ENCODE peak calls at places on chromosomes 7 and 10, in four cellular contexts. R is GM12878, S is K562, D is HepG2. H is an unnamed sample.

GRCh38 chr10:22719406-22720042 is 5.1 kb upstream of the PIP4K2A start:
- DNase-seq in D (no peak), R (no peak), S (no peak), H (no peak)

GRCh38 chr10:119370972-119371703 is 163.8 kb downstream of the GRK5 start:
- DNase-seq in S (no peak), D (no peak), R (no peak), H (no peak)

GRCh38 chr7:22147113-22147512 is 201.4 kb upstream of the CDCA7L start:
- DNase-seq in R (no peak), D (no peak), S (no peak), H (no peak)

GRCh38 chr7:151736403-151736909 is 140.5 kb downstream of the PRKAG2 start:
- DNase-seq in S (no peak), R (no peak), D (peak; percentile 16), H (peak; percentile 68)

GRCh38 chr10:132486539-132487121 is 51.0 kb upstream of the INPP5A start:
- DNase-seq in R (no peak), D (no peak), S (no peak), H (peak; percentile 38)

GRCh38 chr10:36778600-36778999 is 346.8 kb upstream of the ANKRD30A start:
- DNase-seq in R (no peak), D (no peak), S (no peak), H (no peak)

GRCh38 chr7:130180571-130180971 is 24.6 kb downstream of the TMEM209 start:
- DNase-seq in R (no peak), D (no peak), S (no peak), H (no peak)

GRCh38 chr10:89090760-89091455 is 100.3 kb downstream of the FAS start:
- DNase-seq in D (no peak), R (no peak), S (no peak), H (no peak)

GRCh38 chr7:156667110-156667436 is 26.5 kb downstream of the RNF32 start:
- DNase-seq in S (no peak), D (peak; percentile 81), R (no peak), H (no peak)

GRCh38 chr7:98291717-98292116 is 10.2 kb downstream of the BRI3 start:
- DNase-seq in D (no peak), S (peak; percentile 50), R (no peak), H (peak; percentile 67)

GRCh38 chr10:17385066-17385465 is 69.3 kb downstream of the ST8SIA6 start:
- DNase-seq in S (no peak), R (no peak), D (no peak), H (no peak)
- TF ChIP-seq REST in S (no peak), R (no peak), D (no peak), H (no peak)

DNA sequence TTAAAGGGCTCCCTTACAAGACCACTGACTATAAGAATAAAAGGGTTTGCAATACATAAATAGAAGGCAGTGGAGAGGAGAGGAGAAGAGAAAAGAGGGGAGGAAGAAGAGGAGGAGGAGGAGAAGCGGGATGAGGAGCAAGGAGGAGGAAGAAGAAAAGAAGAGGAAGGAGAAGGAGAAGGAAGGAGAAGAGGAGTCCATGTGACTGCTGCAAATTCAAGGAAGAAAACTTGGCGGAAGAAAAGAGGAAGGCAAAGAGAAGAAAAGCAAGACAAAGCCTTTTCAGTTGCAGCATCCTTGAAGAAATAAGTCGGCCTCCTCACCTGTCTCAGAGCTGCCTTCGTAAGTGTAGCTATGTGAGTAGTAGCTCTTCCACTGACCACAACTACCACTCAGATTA is 22.6 kb downstream of the ASAH2 start:
- DNase-seq in R (no peak), S (no peak), D (no peak), H (no peak)
- TF ChIP-seq EZH2 in R (no peak), S (no peak), D (no peak), H (no peak)

GRCh38 chr7:116509982-116510579 is 10.5 kb downstream of the CAV2 start:
- DNase-seq in D (no peak), R (no peak), S (no peak), H (no peak)
- TF ChIP-seq JUNB in D (no peak), R (no peak), S (no peak), H (no peak)

DNA sequence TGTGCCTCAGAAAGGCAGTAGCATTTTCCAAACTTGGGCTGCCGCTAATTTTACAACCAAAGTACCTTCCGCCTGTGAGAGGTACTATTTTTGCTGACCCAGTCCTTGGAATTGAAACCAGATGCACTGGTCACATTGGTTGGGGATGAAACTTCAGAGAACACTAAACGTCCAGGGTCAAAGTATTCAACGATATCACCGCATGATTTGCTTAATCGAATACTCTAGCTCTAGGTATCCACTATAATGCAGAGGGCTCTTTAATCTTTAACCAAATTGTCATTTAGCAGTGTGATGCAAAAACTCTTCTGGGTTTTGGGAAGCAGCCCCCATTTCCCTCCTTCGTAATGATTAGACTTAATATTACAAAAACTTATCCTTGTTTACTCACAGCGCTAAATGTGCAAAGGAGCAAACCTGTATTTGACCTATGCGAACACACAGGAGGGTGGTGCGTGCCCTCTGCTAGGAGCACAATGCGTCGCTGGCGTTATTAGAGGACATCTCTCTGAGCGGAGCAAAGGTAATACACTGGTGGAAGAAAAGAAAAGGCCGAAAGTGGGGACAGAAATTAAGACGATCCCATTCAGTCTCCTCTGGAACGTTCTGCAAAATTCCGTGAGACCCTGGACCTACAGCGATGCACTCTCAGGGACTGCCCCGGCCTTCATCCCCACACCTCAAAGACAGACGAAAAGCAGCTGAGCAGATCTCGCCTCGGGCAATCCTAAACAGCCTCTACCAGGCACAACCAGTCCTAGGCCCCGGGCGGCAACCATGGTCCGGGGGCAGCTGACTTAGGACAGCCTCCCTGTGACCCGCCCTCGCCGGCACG is 916 bp upstream of the EEPD1 start:
- DNase-seq in R (no peak), S (no peak), D (no peak), H (no peak)
- TF ChIP-seq REST in R (no peak), S (no peak), D (no peak), H (no peak)

DNA sequence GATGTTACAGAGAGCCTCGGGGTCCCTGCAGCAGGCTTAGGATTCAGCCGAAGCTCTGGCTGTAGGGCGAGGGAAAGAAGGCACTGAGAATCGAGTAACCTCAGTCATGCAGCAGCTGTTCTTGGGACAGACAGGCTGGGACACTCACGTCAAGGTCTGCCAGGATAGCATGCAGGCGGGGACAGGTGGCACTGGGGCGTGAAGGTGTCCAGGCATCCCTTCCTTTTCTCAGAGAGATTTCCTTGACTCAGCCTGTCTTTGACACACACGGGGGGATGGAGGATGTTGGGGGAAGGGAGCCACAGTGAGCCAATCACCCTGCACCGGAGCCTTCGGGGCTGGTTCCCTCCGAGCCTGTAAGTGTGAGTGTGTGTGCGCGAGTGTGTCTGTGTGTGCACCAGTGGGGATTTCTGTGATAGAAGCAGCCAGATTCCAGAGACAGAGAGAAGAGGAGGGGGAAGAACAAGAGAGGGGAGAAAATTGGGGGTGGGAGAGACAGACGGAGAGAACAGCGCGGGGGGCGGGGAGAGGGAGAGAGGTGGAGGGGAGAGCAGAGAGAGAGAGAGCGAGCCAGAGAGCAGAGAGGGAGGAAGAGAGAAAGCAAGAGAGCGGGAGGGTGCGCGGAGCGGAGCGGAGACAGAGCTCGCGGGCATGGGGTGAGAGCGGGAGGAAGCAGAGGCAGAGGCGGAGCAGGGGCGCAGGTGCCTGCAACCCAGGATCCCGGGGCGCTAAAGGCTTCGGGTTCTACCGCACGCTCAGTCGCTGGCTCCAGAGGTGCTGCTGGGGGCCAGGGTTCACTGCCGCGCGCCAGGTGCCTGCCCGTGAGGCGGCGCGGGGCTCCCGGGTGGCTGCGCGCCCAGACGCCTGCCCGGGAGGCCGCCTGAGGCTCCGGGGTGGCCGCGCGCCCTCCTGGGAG is 526 bp upstream of the GPR26 start:
- DNase-seq in R (no peak), D (no peak), S (no peak), H (peak; percentile 64)
- TF ChIP-seq EZH2 in R (no peak), D (no peak), S (no peak), H (no peak)

DNA sequence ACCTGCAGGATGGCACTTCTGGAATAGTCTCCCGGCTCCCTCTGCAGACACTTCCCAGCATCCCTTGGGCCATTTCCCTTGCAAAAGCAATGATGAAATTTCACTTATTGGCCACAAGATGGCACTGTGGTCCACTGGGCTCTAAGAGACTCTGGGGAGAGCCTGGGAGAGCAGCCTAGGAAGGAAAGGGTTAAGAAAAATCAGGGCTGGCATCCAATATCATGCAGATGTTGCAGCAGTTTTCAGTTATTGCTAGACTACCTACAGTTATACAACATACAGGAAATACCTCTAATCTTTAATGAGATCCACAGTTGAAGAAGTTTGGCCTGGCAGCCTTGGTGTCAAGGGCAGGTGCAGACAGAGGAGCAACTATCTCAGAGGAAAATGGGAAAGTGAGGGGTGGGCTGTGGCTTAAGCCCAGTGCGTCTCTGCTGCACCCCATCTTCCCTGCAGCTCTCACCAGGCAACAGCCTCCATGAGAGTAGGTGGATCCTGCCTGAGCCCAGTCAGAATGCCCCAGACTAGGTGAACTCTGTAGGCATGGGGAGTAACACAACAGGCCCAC is 100.2 kb upstream of the PRSS58 start:
- DNase-seq in R (peak; percentile 5), S (peak; percentile 78), D (peak; percentile 47), H (peak; percentile 80)
- TF ChIP-seq JUNB in R (no peak), S (no peak), D (no peak), H (no peak)

GRCh38 chr7:99499713-99500636 is at the start of gene ZNF394:
- DNase-seq in D (peak; percentile 90), R (peak; percentile 62), S (peak; percentile 85), H (peak; percentile 99)

GRCh38 chr7:99500637-99501009 is 542 bp upstream of the ZNF394 start:
- DNase-seq in S (no peak), R (no peak), D (no peak), H (no peak)

GRCh38 chr7:99504603-99505323 is at the start of gene ZKSCAN5:
- DNase-seq in R (peak; percentile 84), S (peak; percentile 98), D (peak; percentile 90), H (peak; percentile 95)

GRCh38 chr7:99505324-99505662 is 831 bp downstream of the ZKSCAN5 start:
- DNase-seq in R (no peak), D (no peak), S (no peak), H (no peak)

DNA sequence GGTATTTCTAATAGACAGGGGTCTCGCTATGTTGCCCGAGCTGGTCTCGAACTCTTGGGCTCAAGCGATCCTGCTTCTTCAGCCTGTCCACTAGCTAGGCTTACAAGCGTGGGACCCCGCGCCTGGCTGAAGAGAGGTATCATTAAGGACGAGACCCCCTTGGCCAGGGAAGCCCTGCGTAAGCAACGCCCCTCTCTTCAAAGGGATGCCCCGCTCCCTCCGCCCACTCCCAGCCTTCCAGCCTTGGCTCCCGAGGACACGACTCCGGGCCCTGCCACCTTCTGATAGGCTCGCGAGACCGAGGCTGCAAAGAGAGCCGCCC is 220 bp upstream of the ZKSCAN5 start:
- DNase-seq in R (no peak), D (peak; percentile 95), S (peak; percentile 95), H (peak; percentile 100)
- TF ChIP-seq REST in R (no peak), D (no peak), S (no peak), H (no peak)